ENCODE peak calls at places on chromosomes 7 and 10, in nine cellular contexts. M is cardiac muscle cell, J is GM12865, G is left ventricle myocardium inferior, T is AG09309, D is astrocyte of the cerebellum, X is neural progenitor cell, W is fibroblast of pulmonary artery, P is ovary. N is an unnamed sample.

GRCh38 chr7:670501-671390 is 55.8 kb upstream of the DNAAF5 start:
- DNase-seq in M (no peak), X (no peak), W (no peak), T (no peak), P (no peak), J (no peak), G (no peak), D (no peak), N (no peak)

GRCh38 chr7:97006146-97006950 is 995 bp downstream of the DLX6 start:
- DNase-seq in X (peak; percentile 86), M (peak; percentile 75), T (no peak), W (peak; percentile 16), P (no peak), D (no peak), G (no peak), J (peak; percentile 41), N (peak; percentile 5)

GRCh38 chr7:151461942-151462230 is 21.9 kb upstream of the CRYGN start:
- DNase-seq in P (no peak), G (no peak), X (no peak), J (no peak), T (no peak), D (no peak), M (no peak), W (no peak), N (no peak)

GRCh38 chr7:15086882-15087281 is 184.3 kb upstream of the DGKB start:
- DNase-seq in T (no peak), M (no peak), G (no peak), J (no peak), D (no peak), P (no peak), W (no peak), X (no peak), N (no peak)

GRCh38 chr10:16909271-16909767 is 92.1 kb upstream of the RSU1 start:
- DNase-seq in D (no peak), G (no peak), J (no peak), T (peak; percentile 41), P (no peak), W (no peak), X (no peak), M (no peak), N (no peak)

GRCh38 chr7:123231060-123232000 is 31.6 kb upstream of the SLC13A1 start:
- DNase-seq in W (no peak), D (no peak), G (no peak), M (no peak), P (no peak), X (no peak), T (no peak), J (no peak), N (peak; percentile 22)

GRCh38 chr7:94401411-94401810 is 6.7 kb downstream of the COL1A2 start:
- DNase-seq in J (no peak), X (no peak), D (no peak), T (no peak), W (peak; percentile 12), M (no peak), P (no peak), G (no peak), N (peak; percentile 58)

GRCh38 chr7:151861881-151862280 is 15.0 kb downstream of the PRKAG2 start:
- DNase-seq in P (no peak), G (no peak), D (no peak), X (no peak), W (no peak), T (no peak), J (no peak), M (no peak), N (no peak)

GRCh38 chr7:36276428-36277246 is 113.0 kb upstream of the ANLN start:
- DNase-seq in P (no peak), T (no peak), G (no peak), J (no peak), M (no peak), X (no peak), D (no peak), W (no peak), N (no peak)

GRCh38 chr7:114048386-114049235 is 129.8 kb upstream of the PPP1R3A start:
- DNase-seq in J (no peak), W (peak; percentile 14), P (no peak), M (no peak), T (no peak), X (no peak), D (peak; percentile 15), G (no peak), N (peak; percentile 64)
- H3K4me3 ChIP-seq in J (no peak overlapping the region), W (peak overlapping the region; percentile 23), P (no peak overlapping the region), M (no peak overlapping the region), T (peak overlapping the region; percentile 33), X (no peak overlapping the region), D (no peak overlapping the region), G (peak overlapping the region; percentile 44), N (no peak overlapping the region)

GRCh38 chr7:158783595-158783994 is 45.7 kb downstream of the ESYT2 start:
- DNase-seq in G (no peak), P (no peak), T (no peak), X (no peak), J (no peak), D (no peak), W (no peak), M (no peak), N (no peak)

GRCh38 chr7:158784270-158784669 is 45.0 kb downstream of the ESYT2 start:
- DNase-seq in X (no peak), G (no peak), D (no peak), M (no peak), T (no peak), P (peak; percentile 35), W (no peak), J (no peak), N (peak; percentile 43)

GRCh38 chr7:158781217-158781975 is 47.9 kb downstream of the ESYT2 start:
- DNase-seq in W (no peak), T (no peak), D (no peak), P (no peak), X (no peak), M (no peak), J (no peak), G (no peak), N (no peak)

GRCh38 chr7:158781976-158782637 is 47.2 kb downstream of the ESYT2 start:
- DNase-seq in D (no peak), T (no peak), M (no peak), J (no peak), W (no peak), G (no peak), X (no peak), P (no peak), N (no peak)

GRCh38 chr7:158782638-158783490 is 46.4 kb downstream of the ESYT2 start:
- DNase-seq in D (peak; percentile 8), X (peak; percentile 9), M (peak; percentile 66), J (no peak), P (peak; percentile 60), W (peak; percentile 56), G (peak; percentile 64), T (no peak), N (peak; percentile 73)
- TF ChIP-seq CTCF in D (peak; percentile 38), X (no peak), M (peak; percentile 34), J (no peak), P (peak; percentile 27), W (peak; percentile 32), G (peak; percentile 69), T (peak; percentile 18), N (peak; percentile 68)

GRCh38 chr10:112807013-112807412 is 143.0 kb upstream of the TCF7L2 start:
- DNase-seq in P (no peak), M (no peak), D (no peak), W (no peak), T (no peak), G (no peak), X (no peak), J (no peak), N (no peak)

GRCh38 chr10:112811741-112812551 is 138.1 kb upstream of the TCF7L2 start:
- DNase-seq in G (no peak), J (no peak), W (peak; percentile 88), T (peak; percentile 89), P (peak; percentile 31), D (peak; percentile 95), X (peak; percentile 54), M (no peak), N (peak; percentile 94)

GRCh38 chr10:112813866-112814596 is 136.0 kb upstream of the TCF7L2 start:
- DNase-seq in T (no peak), J (no peak), M (no peak), P (no peak), G (no peak), X (no peak), D (no peak), W (no peak), N (no peak)

GRCh38 chr10:112812571-112812970 is 137.5 kb upstream of the TCF7L2 start:
- DNase-seq in W (no peak), X (no peak), P (no peak), J (no peak), M (no peak), G (no peak), T (no peak), D (no peak), N (no peak)

DNA sequence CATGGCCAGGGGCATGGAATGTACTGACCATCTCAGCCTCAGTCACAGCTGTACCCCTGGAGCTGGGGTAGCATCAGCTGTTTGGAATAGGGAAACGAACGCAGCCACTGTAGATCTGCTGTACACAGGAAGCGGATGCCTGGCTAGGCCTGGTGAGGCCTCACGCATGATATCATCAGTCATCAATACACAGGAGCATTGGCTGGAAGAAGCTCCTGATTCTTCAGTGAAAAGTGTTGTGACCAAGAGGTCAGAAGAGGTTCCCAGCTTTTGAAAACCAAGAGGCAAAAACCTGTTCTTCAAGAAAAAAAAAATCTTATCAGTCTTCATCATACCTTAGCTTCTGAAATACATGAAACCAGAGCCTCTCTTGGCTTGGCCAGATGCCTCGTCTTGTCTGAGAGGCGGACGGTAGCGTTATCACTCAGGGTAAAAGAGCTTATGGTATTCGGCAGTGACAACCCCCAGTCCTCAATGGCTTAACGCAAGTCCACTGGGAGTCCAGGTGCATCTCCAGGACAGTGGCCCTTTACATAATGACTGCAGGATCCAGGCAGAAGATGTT is 139.3 kb upstream of the TCF7L2 start:
- DNase-seq in T (no peak), P (no peak), J (no peak), D (no peak), M (no peak), G (no peak), W (no peak), X (no peak), N (peak; percentile 27)
- H3K4me3 ChIP-seq in T (no peak overlapping the region), P (no peak overlapping the region), J (no peak overlapping the region), D (no peak overlapping the region), M (no peak overlapping the region), G (no peak overlapping the region), W (no peak overlapping the region), X (no peak overlapping the region), N (no peak overlapping the region)

GRCh38 chr7:47233996-47234395 is 347.9 kb downstream of the TNS3 start:
- DNase-seq in T (no peak), W (no peak), M (no peak), G (no peak), X (no peak), D (peak; percentile 78), P (no peak), J (no peak), N (peak; percentile 80)

GRCh38 chr7:47236480-47237208 is 345.3 kb downstream of the TNS3 start:
- DNase-seq in G (no peak), X (no peak), P (no peak), W (no peak), M (no peak), J (no peak), T (no peak), D (no peak), N (no peak)

GRCh38 chr7:47231081-47231480 is 350.8 kb downstream of the TNS3 start:
- DNase-seq in G (no peak), T (no peak), M (no peak), P (no peak), X (no peak), D (no peak), W (no peak), J (no peak), N (no peak)

GRCh38 chr7:47231627-47232026 is 350.3 kb downstream of the TNS3 start:
- DNase-seq in P (no peak), W (no peak), G (no peak), D (no peak), X (no peak), T (no peak), J (no peak), M (no peak), N (no peak)

GRCh38 chr7:47232751-47233412 is 349.0 kb downstream of the TNS3 start:
- DNase-seq in X (no peak), G (no peak), W (no peak), M (no peak), J (no peak), D (no peak), P (no peak), T (no peak), N (no peak)
- TF ChIP-seq CTCF in X (no peak), G (peak; percentile 67), W (no peak), M (no peak), J (no peak), D (no peak), P (no peak), T (peak; percentile 21), N (peak; percentile 19)

N was measured in choroid plexus epithelial cell.